ENCODE peak calls at places on chromosomes 4 and X, in ten cellular contexts. One of them, this sample, is unnamed.

GRCh38 chr4:40232610-40233009 is 35.8 kb downstream of the RHOH start:
- DNase-seq in endothelial cell: no peak
- DNase-seq in uterus: no peak
- DNase-seq in right lobe of liver: no peak
- DNase-seq in brain microvascular endothelial cell: no peak
- DNase-seq in GM13977: no peak
- DNase-seq in esophagus squamous epithelium: no peak
- DNase-seq in CD8-positive, alpha-beta T cell: no peak
- DNase-seq in tibial artery: no peak
- DNase-seq in fibroblast of pulmonary artery: no peak
- DNase-seq in this sample: no peak

GRCh38 chr4:23822181-23822580 is 67.7 kb downstream of the PPARGC1A start:
- DNase-seq in fibroblast of pulmonary artery: no peak
- DNase-seq in esophagus squamous epithelium: no peak
- DNase-seq in uterus: no peak
- DNase-seq in CD8-positive, alpha-beta T cell: no peak
- DNase-seq in GM13977: no peak
- DNase-seq in right lobe of liver: no peak
- DNase-seq in endothelial cell: no peak
- DNase-seq in tibial artery: no peak
- DNase-seq in brain microvascular endothelial cell: no peak
- DNase-seq in this sample: peak

GRCh38 chr4:140189846-140190245 is 35.9 kb upstream of the MAML3 start:
- DNase-seq in CD8-positive, alpha-beta T cell: no peak
- DNase-seq in fibroblast of pulmonary artery: no peak
- DNase-seq in tibial artery: no peak
- DNase-seq in brain microvascular endothelial cell: no peak
- DNase-seq in GM13977: no peak
- DNase-seq in endothelial cell: no peak
- DNase-seq in right lobe of liver: no peak
- DNase-seq in esophagus squamous epithelium: no peak
- DNase-seq in uterus: no peak
- DNase-seq in this sample: no peak

GRCh38 chr4:183635333-183635732 is 23.7 kb downstream of the RWDD4 start:
- DNase-seq in tibial artery: no peak
- DNase-seq in uterus: no peak
- DNase-seq in endothelial cell: peak
- DNase-seq in brain microvascular endothelial cell: no peak
- DNase-seq in right lobe of liver: no peak
- DNase-seq in CD8-positive, alpha-beta T cell: no peak
- DNase-seq in esophagus squamous epithelium: no peak
- DNase-seq in fibroblast of pulmonary artery: peak
- DNase-seq in GM13977: no peak
- DNase-seq in this sample: no peak

GRCh38 chr4:66736593-66736992 is 808.7 kb downstream of the CENPC start:
- DNase-seq in CD8-positive, alpha-beta T cell: no peak
- DNase-seq in right lobe of liver: no peak
- DNase-seq in tibial artery: no peak
- DNase-seq in fibroblast of pulmonary artery: no peak
- DNase-seq in esophagus squamous epithelium: no peak
- DNase-seq in brain microvascular endothelial cell: no peak
- DNase-seq in GM13977: no peak
- DNase-seq in uterus: no peak
- DNase-seq in endothelial cell: no peak
- DNase-seq in this sample: peak

GRCh38 chr4:1207603-1208265 is 35.4 kb upstream of the SPON2 start:
- DNase-seq in right lobe of liver: peak
- DNase-seq in uterus: peak
- DNase-seq in esophagus squamous epithelium: no peak
- DNase-seq in endothelial cell: no peak
- DNase-seq in GM13977: no peak
- DNase-seq in CD8-positive, alpha-beta T cell: peak
- DNase-seq in brain microvascular endothelial cell: no peak
- DNase-seq in fibroblast of pulmonary artery: peak
- DNase-seq in tibial artery: peak
- DNase-seq in this sample: no peak

GRCh38 chrX:40176256-40176978 is 78.7 kb upstream of the BCOR start:
- DNase-seq in fibroblast of pulmonary artery: peak
- DNase-seq in endothelial cell: peak
- DNase-seq in right lobe of liver: peak
- DNase-seq in GM13977: peak
- DNase-seq in esophagus squamous epithelium: peak
- DNase-seq in uterus: peak
- DNase-seq in CD8-positive, alpha-beta T cell: peak
- DNase-seq in tibial artery: peak
- DNase-seq in brain microvascular endothelial cell: no peak
- DNase-seq in this sample: no peak

GRCh38 chrX:46754450-46755075 is 4.4 kb downstream of the SLC9A7 start:
- DNase-seq in CD8-positive, alpha-beta T cell: no peak
- DNase-seq in uterus: no peak
- DNase-seq in right lobe of liver: no peak
- DNase-seq in tibial artery: no peak
- DNase-seq in brain microvascular endothelial cell: no peak
- DNase-seq in GM13977: no peak
- DNase-seq in esophagus squamous epithelium: no peak
- DNase-seq in fibroblast of pulmonary artery: no peak
- DNase-seq in endothelial cell: no peak
- DNase-seq in this sample: no peak

GRCh38 chr4:123398803-123399637 is 2.4 kb downstream of the SPRY1 start:
- DNase-seq in uterus: peak
- DNase-seq in GM13977: peak
- DNase-seq in esophagus squamous epithelium: no peak
- DNase-seq in brain microvascular endothelial cell: peak
- DNase-seq in fibroblast of pulmonary artery: peak
- DNase-seq in endothelial cell: peak
- DNase-seq in CD8-positive, alpha-beta T cell: peak
- DNase-seq in right lobe of liver: peak
- DNase-seq in tibial artery: peak
- DNase-seq in this sample: peak

GRCh38 chr4:137226900-137227299 is 305.4 kb downstream of the PCDH18 start:
- DNase-seq in right lobe of liver: no peak
- DNase-seq in CD8-positive, alpha-beta T cell: no peak
- DNase-seq in brain microvascular endothelial cell: no peak
- DNase-seq in endothelial cell: peak
- DNase-seq in tibial artery: no peak
- DNase-seq in GM13977: no peak
- DNase-seq in uterus: no peak
- DNase-seq in esophagus squamous epithelium: no peak
- DNase-seq in fibroblast of pulmonary artery: peak
- DNase-seq in this sample: peak

GRCh38 chr4:175891863-175892262 is 79.8 kb upstream of the GPM6A start:
- DNase-seq in right lobe of liver: no peak
- DNase-seq in GM13977: peak
- DNase-seq in tibial artery: no peak
- DNase-seq in esophagus squamous epithelium: no peak
- DNase-seq in CD8-positive, alpha-beta T cell: no peak
- DNase-seq in endothelial cell: no peak
- DNase-seq in brain microvascular endothelial cell: no peak
- DNase-seq in uterus: no peak
- DNase-seq in fibroblast of pulmonary artery: peak
- DNase-seq in this sample: peak
- TF ChIP-seq CTCF in right lobe of liver: peak
- TF ChIP-seq CTCF in GM13977: peak
- TF ChIP-seq CTCF in tibial artery: no peak
- TF ChIP-seq CTCF in esophagus squamous epithelium: no peak
- TF ChIP-seq CTCF in CD8-positive, alpha-beta T cell: no peak
- TF ChIP-seq CTCF in endothelial cell: peak
- TF ChIP-seq CTCF in brain microvascular endothelial cell: peak
- TF ChIP-seq CTCF in uterus: no peak
- TF ChIP-seq CTCF in fibroblast of pulmonary artery: peak
- TF ChIP-seq CTCF in this sample: no peak

GRCh38 chr4:7650606-7651400 is 216.1 kb upstream of the PSAPL1 start:
- DNase-seq in tibial artery: peak
- DNase-seq in esophagus squamous epithelium: no peak
- DNase-seq in right lobe of liver: peak
- DNase-seq in fibroblast of pulmonary artery: no peak
- DNase-seq in CD8-positive, alpha-beta T cell: no peak
- DNase-seq in GM13977: no peak
- DNase-seq in uterus: no peak
- DNase-seq in endothelial cell: peak
- DNase-seq in brain microvascular endothelial cell: peak
- DNase-seq in this sample: no peak
- TF ChIP-seq CTCF in tibial artery: no peak
- TF ChIP-seq CTCF in esophagus squamous epithelium: no peak
- TF ChIP-seq CTCF in right lobe of liver: no peak
- TF ChIP-seq CTCF in fibroblast of pulmonary artery: no peak
- TF ChIP-seq CTCF in CD8-positive, alpha-beta T cell: no peak
- TF ChIP-seq CTCF in GM13977: peak
- TF ChIP-seq CTCF in uterus: no peak
- TF ChIP-seq CTCF in endothelial cell: no peak
- TF ChIP-seq CTCF in brain microvascular endothelial cell: peak
- TF ChIP-seq CTCF in this sample: no peak

GRCh38 chr4:177508662-177509061 is 66.4 kb upstream of the AGA start:
- DNase-seq in endothelial cell: no peak
- DNase-seq in uterus: no peak
- DNase-seq in esophagus squamous epithelium: no peak
- DNase-seq in tibial artery: no peak
- DNase-seq in right lobe of liver: no peak
- DNase-seq in GM13977: no peak
- DNase-seq in CD8-positive, alpha-beta T cell: no peak
- DNase-seq in brain microvascular endothelial cell: no peak
- DNase-seq in fibroblast of pulmonary artery: no peak
- DNase-seq in this sample: no peak

GRCh38 chr4:177509346-177509745 is 67.1 kb upstream of the AGA start:
- DNase-seq in brain microvascular endothelial cell: no peak
- DNase-seq in tibial artery: no peak
- DNase-seq in esophagus squamous epithelium: no peak
- DNase-seq in right lobe of liver: no peak
- DNase-seq in endothelial cell: no peak
- DNase-seq in uterus: no peak
- DNase-seq in GM13977: no peak
- DNase-seq in fibroblast of pulmonary artery: no peak
- DNase-seq in CD8-positive, alpha-beta T cell: no peak
- DNase-seq in this sample: peak

GRCh38 chr4:177499537-177499936 is 57.3 kb upstream of the AGA start:
- DNase-seq in uterus: no peak
- DNase-seq in esophagus squamous epithelium: no peak
- DNase-seq in brain microvascular endothelial cell: no peak
- DNase-seq in right lobe of liver: no peak
- DNase-seq in tibial artery: no peak
- DNase-seq in CD8-positive, alpha-beta T cell: peak
- DNase-seq in GM13977: no peak
- DNase-seq in fibroblast of pulmonary artery: no peak
- DNase-seq in endothelial cell: no peak
- DNase-seq in this sample: no peak

GRCh38 chr4:177505171-177505615 is 63.0 kb upstream of the AGA start:
- DNase-seq in uterus: no peak
- DNase-seq in brain microvascular endothelial cell: no peak
- DNase-seq in tibial artery: no peak
- DNase-seq in fibroblast of pulmonary artery: no peak
- DNase-seq in CD8-positive, alpha-beta T cell: no peak
- DNase-seq in GM13977: no peak
- DNase-seq in endothelial cell: no peak
- DNase-seq in right lobe of liver: no peak
- DNase-seq in esophagus squamous epithelium: no peak
- DNase-seq in this sample: peak
- TF ChIP-seq CTCF in uterus: no peak
- TF ChIP-seq CTCF in brain microvascular endothelial cell: peak
- TF ChIP-seq CTCF in tibial artery: no peak
- TF ChIP-seq CTCF in fibroblast of pulmonary artery: no peak
- TF ChIP-seq CTCF in CD8-positive, alpha-beta T cell: no peak
- TF ChIP-seq CTCF in GM13977: no peak
- TF ChIP-seq CTCF in endothelial cell: no peak
- TF ChIP-seq CTCF in right lobe of liver: no peak
- TF ChIP-seq CTCF in esophagus squamous epithelium: no peak
- TF ChIP-seq CTCF in this sample: peak

DNA sequence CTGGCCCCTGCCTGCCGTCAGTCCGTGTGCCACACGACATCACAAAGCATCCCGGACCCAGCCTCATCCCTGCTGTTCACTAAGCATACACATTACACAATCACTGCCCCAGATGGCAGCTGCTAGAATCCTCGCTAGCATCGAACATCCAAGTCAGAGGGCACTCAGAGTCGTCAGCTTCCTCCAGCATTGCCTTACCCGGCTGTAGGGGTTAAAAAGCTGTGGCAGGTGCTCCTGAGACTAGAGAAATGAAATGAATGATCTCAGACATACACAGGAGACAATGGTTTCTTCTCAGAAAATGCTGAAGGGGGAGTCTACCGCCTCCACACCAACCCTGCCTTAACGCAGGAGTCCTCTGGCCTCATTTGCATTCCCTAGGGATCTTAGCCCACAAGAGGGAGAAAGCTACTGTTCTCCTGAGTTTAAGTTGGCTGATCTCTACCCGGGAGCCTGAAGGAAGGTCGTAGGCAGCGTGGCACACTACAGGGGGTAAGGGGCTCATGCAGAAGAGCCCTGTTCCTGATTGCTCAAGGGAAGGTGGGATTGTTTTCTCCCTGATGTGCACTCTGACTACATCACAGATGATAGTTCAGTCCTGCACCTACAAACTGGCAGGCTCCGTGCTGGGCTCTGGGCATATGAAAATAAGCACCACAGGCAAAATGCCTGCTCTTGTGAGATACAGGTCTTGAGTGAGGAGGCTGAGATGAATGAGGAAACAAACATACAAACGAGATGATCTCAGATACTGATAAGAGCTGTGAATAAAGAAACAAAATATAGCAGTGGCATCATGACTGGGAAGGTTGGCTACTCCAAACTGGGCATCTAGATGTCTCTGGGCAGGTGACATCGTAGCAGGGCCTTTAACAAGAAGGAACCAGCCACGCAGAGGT is 2.6 kb upstream of the KIAA0232 start:
- DNase-seq in GM13977: no peak
- DNase-seq in uterus: peak
- DNase-seq in CD8-positive, alpha-beta T cell: no peak
- DNase-seq in esophagus squamous epithelium: no peak
- DNase-seq in right lobe of liver: peak
- DNase-seq in tibial artery: no peak
- DNase-seq in brain microvascular endothelial cell: no peak
- DNase-seq in endothelial cell: no peak
- DNase-seq in fibroblast of pulmonary artery: peak
- DNase-seq in this sample: no peak
- TF ChIP-seq CTCF in GM13977: no peak
- TF ChIP-seq CTCF in uterus: no peak
- TF ChIP-seq CTCF in CD8-positive, alpha-beta T cell: no peak
- TF ChIP-seq CTCF in esophagus squamous epithelium: no peak
- TF ChIP-seq CTCF in right lobe of liver: no peak
- TF ChIP-seq CTCF in tibial artery: no peak
- TF ChIP-seq CTCF in brain microvascular endothelial cell: peak
- TF ChIP-seq CTCF in endothelial cell: no peak
- TF ChIP-seq CTCF in fibroblast of pulmonary artery: no peak
- TF ChIP-seq CTCF in this sample: no peak

GRCh38 chrX:106612403-106612789 is 618 bp downstream of the RADX start:
- DNase-seq in esophagus squamous epithelium: no peak
- DNase-seq in uterus: no peak
- DNase-seq in tibial artery: no peak
- DNase-seq in brain microvascular endothelial cell: no peak
- DNase-seq in endothelial cell: no peak
- DNase-seq in fibroblast of pulmonary artery: no peak
- DNase-seq in CD8-positive, alpha-beta T cell: no peak
- DNase-seq in GM13977: no peak
- DNase-seq in right lobe of liver: no peak
- DNase-seq in this sample: peak
- TF ChIP-seq CTCF in esophagus squamous epithelium: no peak
- TF ChIP-seq CTCF in uterus: no peak
- TF ChIP-seq CTCF in tibial artery: no peak
- TF ChIP-seq CTCF in brain microvascular endothelial cell: no peak
- TF ChIP-seq CTCF in endothelial cell: no peak
- TF ChIP-seq CTCF in fibroblast of pulmonary artery: no peak
- TF ChIP-seq CTCF in CD8-positive, alpha-beta T cell: no peak
- TF ChIP-seq CTCF in GM13977: no peak
- TF ChIP-seq CTCF in right lobe of liver: no peak
- TF ChIP-seq CTCF in this sample: no peak

GRCh38 chrX:123450217-123450616 is 266.1 kb downstream of the GRIA3 start:
- DNase-seq in uterus: no peak
- DNase-seq in CD8-positive, alpha-beta T cell: no peak
- DNase-seq in brain microvascular endothelial cell: no peak
- DNase-seq in tibial artery: no peak
- DNase-seq in esophagus squamous epithelium: no peak
- DNase-seq in fibroblast of pulmonary artery: peak
- DNase-seq in endothelial cell: peak
- DNase-seq in right lobe of liver: no peak
- DNase-seq in GM13977: peak
- DNase-seq in this sample: peak
- TF ChIP-seq CTCF in uterus: no peak
- TF ChIP-seq CTCF in CD8-positive, alpha-beta T cell: no peak
- TF ChIP-seq CTCF in brain microvascular endothelial cell: peak
- TF ChIP-seq CTCF in tibial artery: peak
- TF ChIP-seq CTCF in esophagus squamous epithelium: peak
- TF ChIP-seq CTCF in fibroblast of pulmonary artery: peak
- TF ChIP-seq CTCF in endothelial cell: peak
- TF ChIP-seq CTCF in right lobe of liver: peak
- TF ChIP-seq CTCF in GM13977: peak
- TF ChIP-seq CTCF in this sample: peak